ENCODE peak calls at places on chromosomes 3 and 15, in six cellular contexts. X, W, Q, S, F and V are unnamed samples.

GRCh38 chr3:161700998-161701397 is 204.4 kb downstream of the OTOL1 start:
- DNase-seq in X (no peak), W (no peak), Q (no peak), S (no peak), F (no peak), V (no peak)

GRCh38 chr3:69784854-69785523 is 45.7 kb downstream of the MITF start:
- DNase-seq in X (no peak), W (peak; percentile 76), Q (peak; percentile 76), S (no peak), F (no peak), V (no peak)

GRCh38 chr3:190701096-190701532 is 161.4 kb downstream of the GMNC start:
- DNase-seq in X (no peak), W (no peak), Q (peak; percentile 85), S (no peak), F (no peak), V (no peak)

GRCh38 chr3:73068419-73068818 is 7.0 kb downstream of the EBLN2 start:
- DNase-seq in X (no peak), W (no peak), Q (no peak), S (no peak), F (no peak), V (no peak)

GRCh38 chr3:42493126-42493797 is 9.2 kb upstream of the VIPR1 start:
- DNase-seq in X (peak; percentile 35), W (peak; percentile 36), Q (no peak), S (peak; percentile 12), F (no peak), V (peak; percentile 43)

GRCh38 chr3:24640330-24640877 is 145.8 kb upstream of the THRB start:
- DNase-seq in X (no peak), W (no peak), Q (peak; percentile 56), S (no peak), F (no peak), V (no peak)

GRCh38 chr15:76756371-76756770 is 148.8 kb downstream of the SCAPER start:
- DNase-seq in X (no peak), W (no peak), Q (peak; percentile 58), S (no peak), F (no peak), V (no peak)

GRCh38 chr15:70478251-70478990 is 284.9 kb downstream of the UACA start:
- DNase-seq in X (no peak), W (no peak), Q (no peak), S (peak; percentile 70), F (no peak), V (no peak)

GRCh38 chr3:16399473-16399872 is 114.0 kb downstream of the RFTN1 start:
- DNase-seq in X (no peak), W (no peak), Q (peak; percentile 81), S (no peak), F (no peak), V (no peak)

GRCh38 chr3:60743631-60744164 is 507.6 kb downstream of the FHIT start:
- DNase-seq in X (no peak), W (no peak), Q (peak; percentile 9), S (no peak), F (no peak), V (no peak)

GRCh38 chr15:32956006-32956405 is 238.2 kb downstream of the GREM1 start:
- DNase-seq in X (no peak), W (no peak), Q (peak; percentile 91), S (no peak), F (no peak), V (no peak)

GRCh38 chr15:68279218-68279533 is 1.6 kb downstream of the FEM1B start:
- DNase-seq in X (no peak), W (no peak), Q (peak; percentile 25), S (no peak), F (no peak), V (no peak)

GRCh38 chr3:112061152-112061551 is 25.0 kb upstream of the C3orf52 start:
- DNase-seq in X (no peak), W (no peak), Q (peak; percentile 70), S (no peak), F (no peak), V (no peak)

GRCh38 chr3:13656584-13657301 is 107.8 kb downstream of the FBLN2 start:
- DNase-seq in X (no peak), W (no peak), Q (no peak), S (no peak), F (no peak), V (no peak)

GRCh38 chr3:114804099-114804498 is 343.0 kb downstream of the ZBTB20 start:
- DNase-seq in X (no peak), W (no peak), Q (no peak), S (no peak), F (no peak), V (no peak)

GRCh38 chr3:12158387-12159226 is at the start of gene TIMP4:
- DNase-seq in X (no peak), W (peak; percentile 83), Q (peak; percentile 61), S (no peak), F (no peak), V (peak; percentile 71)

GRCh38 chr3:147881933-147882332 is 472.8 kb downstream of the ZIC1 start:
- DNase-seq in X (no peak), W (no peak), Q (peak; percentile 6), S (no peak), F (no peak), V (no peak)

GRCh38 chr3:142850395-142851023 is 38.4 kb downstream of the PCOLCE2 start:
- DNase-seq in X (no peak), W (no peak), Q (peak; percentile 97), S (no peak), F (no peak), V (no peak)

GRCh38 chr3:177295116-177295515 is 97.8 kb upstream of the TBL1XR1 start:
- DNase-seq in X (no peak), W (no peak), Q (no peak), S (no peak), F (no peak), V (no peak)

GRCh38 chr3:45995370-45996192 is at the start of gene FYCO1:
- DNase-seq in X (peak; percentile 93), W (peak; percentile 97), Q (peak; percentile 89), S (peak; percentile 95), F (peak; percentile 85), V (peak; percentile 91)

GRCh38 chr3:197354195-197355059 is 56.0 kb upstream of the DLG1 start:
- DNase-seq in X (no peak), W (no peak), Q (peak; percentile 58), S (no peak), F (no peak), V (no peak)

GRCh38 chr3:82707035-82707434 is 945.6 kb upstream of the GBE1 start:
- DNase-seq in X (no peak), W (no peak), Q (no peak), S (no peak), F (no peak), V (no peak)
- TF ChIP-seq CTCF in X (peak; percentile 22), W (no peak), Q (no peak), S (no peak), F (no peak), V (peak; percentile 15)

GRCh38 chr15:44426975-44427755 is at the start of gene CTDSPL2:
- DNase-seq in X (peak; percentile 96), W (peak; percentile 99), Q (peak; percentile 99), S (peak; percentile 95), F (peak; percentile 93), V (peak; percentile 98)

GRCh38 chr15:44427756-44428724 is 611 bp downstream of the CTDSPL2 start:
- DNase-seq in X (no peak), W (no peak), Q (peak; percentile 76), S (peak; percentile 47), F (no peak), V (no peak)
- TF ChIP-seq CTCF in X (no peak), W (no peak), Q (no peak), S (peak; percentile 15), F (no peak), V (peak; percentile 65)

GRCh38 chr15:48520376-48521155 is 124.9 kb downstream of the FBN1 start:
- DNase-seq in X (no peak), W (no peak), Q (no peak), S (no peak), F (no peak), V (no peak)
- TF ChIP-seq CTCF in X (no peak), W (no peak), Q (no peak), S (no peak), F (no peak), V (no peak)

DNA sequence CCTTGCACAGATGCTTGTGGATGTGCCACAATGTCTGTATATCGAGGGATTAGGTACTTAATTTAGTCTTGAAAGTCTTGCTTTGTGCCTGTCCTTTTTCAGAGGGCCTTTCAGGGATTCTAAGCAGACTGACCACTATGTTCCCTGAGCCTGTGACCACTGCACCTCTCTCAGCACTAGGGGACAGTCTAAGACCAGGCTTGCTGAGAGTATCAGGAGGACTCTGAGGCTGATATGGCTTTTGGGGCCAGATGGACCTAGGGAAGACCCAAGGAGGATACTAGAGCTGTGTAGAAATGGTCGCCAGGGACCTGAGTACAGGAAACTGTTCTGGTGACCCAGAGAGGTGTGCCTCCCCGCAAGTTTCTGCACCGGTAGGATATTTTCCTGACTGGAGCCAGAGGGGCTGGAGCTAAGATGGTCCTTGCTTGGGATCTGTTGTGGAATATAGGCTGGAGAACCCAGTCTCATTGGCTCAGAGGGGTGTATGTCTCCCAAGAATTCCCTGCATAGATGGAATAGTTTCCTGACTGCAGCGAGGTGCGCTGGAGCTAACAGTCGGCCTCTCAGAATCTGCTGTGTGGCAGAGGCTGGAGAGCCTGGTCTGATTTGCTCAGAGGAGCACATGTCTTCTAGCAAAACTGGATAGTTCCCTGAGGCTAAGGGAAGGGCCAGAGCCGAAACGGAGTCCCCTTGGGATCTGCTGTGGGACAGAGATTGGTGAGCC is 213.2 kb upstream of the DCBLD2 start:
- DNase-seq in X (no peak), W (no peak), Q (peak; percentile 87), S (no peak), F (no peak), V (no peak)
- TF ChIP-seq CTCF in X (no peak), W (no peak), Q (peak; percentile 99), S (peak; percentile 5), F (no peak), V (peak; percentile 64)